ENCODE peak calls at places on chromosomes 11 and 22, in six cellular contexts. C is IMR-90; I is iris pigment epithelial cell; Y is A172; L is stimulated activated CD4-positive, alpha-beta T cell treated with anti-CD3 and anti-CD28 coated beads, Interleukin-12 subunit alpha, Interleukin-12 subunit beta, amount 100 ng/mL, for 4 hours; D is stimulated activated CD8-positive, alpha-beta memory T cell treated with anti-CD3 and anti-CD28 coated beads, Interleukin-15, amount 100 ng/mL, for 4 hours. N is an unnamed sample.

GRCh38 chr11:104663190-104664140 is 234.8 kb downstream of the CASP12 start:
- DNase-seq in C (peak), I (peak), Y (peak), L (no peak), D (no peak), N (peak)

GRCh38 chr11:17208257-17208999 is 642 bp upstream of the PIK3C2A start:
- DNase-seq in C (peak), I (peak), Y (peak), L (no peak), D (peak), N (peak)

GRCh38 chr11:119460582-119460981 is 37.6 kb upstream of the THY1 start:
- DNase-seq in C (peak), I (peak), Y (peak), L (no peak), D (no peak), N (no peak)

GRCh38 chr11:118310781-118311485 is 6.4 kb downstream of the CD3E start:
- DNase-seq in C (no peak), I (no peak), Y (no peak), L (no peak), D (no peak), N (no peak)

GRCh38 chr11:12602421-12602820 is 71.8 kb upstream of the TEAD1 start:
- DNase-seq in C (no peak), I (peak), Y (peak), L (no peak), D (no peak), N (peak)

GRCh38 chr11:110028904-110029303 is 64.3 kb upstream of the ZC3H12C start:
- DNase-seq in C (peak), I (no peak), Y (no peak), L (no peak), D (no peak), N (no peak)

GRCh38 chr22:34281738-34282137 is 361.5 kb upstream of the LARGE1 start:
- DNase-seq in C (no peak), I (no peak), Y (no peak), L (no peak), D (no peak), N (no peak)

GRCh38 chr11:130433357-130433756 is 4.9 kb upstream of the ADAMTS8 start:
- DNase-seq in C (peak), I (no peak), Y (no peak), L (no peak), D (no peak), N (no peak)

GRCh38 chr22:43976861-43977795 is 21.9 kb downstream of the SAMM50 start:
- DNase-seq in C (no peak), I (no peak), Y (no peak), L (no peak), D (no peak), N (no peak)

GRCh38 chr11:129374993-129375721 is 491 bp upstream of the BARX2 start:
- DNase-seq in C (no peak), I (peak), Y (no peak), L (peak), D (no peak), N (no peak)

GRCh38 chr11:64553554-64554201 is 37.3 kb upstream of the SLC22A12 start:
- DNase-seq in C (peak), I (peak), Y (peak), L (peak), D (no peak), N (peak)

GRCh38 chr22:29266564-29267461 is 968 bp downstream of the RHBDD3 start:
- DNase-seq in C (peak), I (no peak), Y (no peak), L (no peak), D (no peak), N (peak)

GRCh38 chr11:118263694-118264567 is at the start of gene MPZL2:
- DNase-seq in C (no peak), I (no peak), Y (no peak), L (peak), D (no peak), N (peak)

GRCh38 chr11:121652982-121653381 is 200.2 kb upstream of the SORL1-AS1 start:
- DNase-seq in C (no peak), I (no peak), Y (no peak), L (no peak), D (no peak), N (peak)

N was measured in ELR.